ENCODE peak calls at places on chromosomes 3 and 15, in seven cellular contexts. C, H, B, D, X, E and Q are unnamed samples.

GRCh38 chr3:155412856-155413255 is 119.4 kb upstream of the STRIT1 start:
- DNase-seq in E (no peak), C (no peak), H (no peak), D (peak), X (no peak), B (no peak), Q (no peak)

GRCh38 chr3:126146525-126147146 is 33.8 kb downstream of the ALDH1L1 start:
- DNase-seq in X (peak), D (no peak), H (no peak), E (no peak), C (no peak), B (no peak), Q (no peak)

GRCh38 chr15:51499379-51499976 is 123.1 kb downstream of the DMXL2 start:
- DNase-seq in D (peak), X (no peak), H (peak), B (peak), C (no peak), E (peak), Q (peak)

GRCh38 chr15:82186748-82187415 is 75.7 kb downstream of the EFL1 start:
- DNase-seq in C (no peak), E (peak), X (no peak), H (no peak), D (no peak), B (no peak), Q (no peak)

GRCh38 chr3:126999383-126999782 is 16.5 kb downstream of the PLXNA1 start:
- DNase-seq in E (no peak), B (no peak), X (no peak), H (no peak), D (no peak), C (peak), Q (no peak)

GRCh38 chr3:51887620-51888019 is 12.2 kb upstream of the IQCF5 start:
- DNase-seq in B (no peak), E (no peak), D (no peak), X (no peak), C (no peak), H (no peak), Q (no peak)

GRCh38 chr15:101145362-101145761 is 106.5 kb downstream of the CHSY1 start:
- DNase-seq in C (no peak), X (no peak), E (no peak), H (no peak), D (peak), B (peak), Q (peak)

GRCh38 chr3:16216373-16216935 is 42.0 kb downstream of the GALNT15 start:
- DNase-seq in E (no peak), H (no peak), X (no peak), D (no peak), B (no peak), C (no peak), Q (no peak)

GRCh38 chr15:98898122-98898521 is 109.5 kb downstream of the PGPEP1L start:
- DNase-seq in C (no peak), E (no peak), X (no peak), B (no peak), D (no peak), H (no peak), Q (no peak)

GRCh38 chr15:31975446-31976229 is 54.7 kb upstream of the CHRNA7 start:
- DNase-seq in E (no peak), C (peak), D (no peak), X (peak), H (no peak), B (no peak), Q (peak)